ENCODE peak calls at places on chromosome 10, in four cellular contexts. One of them, this sample, is unnamed.

GRCh38 chr10:129594811-129595210 is 127.8 kb downstream of the MGMT start:
- DNase-seq in tibial nerve: no peak
- DNase-seq in Peyer's patch: no peak
- DNase-seq in endodermal cell: peak
- DNase-seq in this sample: no peak

GRCh38 chr10:56934515-56934914 is 573.5 kb upstream of the ZWINT start:
- DNase-seq in tibial nerve: no peak
- DNase-seq in Peyer's patch: no peak
- DNase-seq in endodermal cell: no peak
- DNase-seq in this sample: no peak

GRCh38 chr10:33258951-33259350 is 75.5 kb downstream of the NRP1 start:
- DNase-seq in tibial nerve: no peak
- DNase-seq in Peyer's patch: no peak
- DNase-seq in endodermal cell: peak
- DNase-seq in this sample: no peak

GRCh38 chr10:92681306-92681823 is 8.4 kb upstream of the HHEX start:
- DNase-seq in tibial nerve: no peak
- DNase-seq in Peyer's patch: no peak
- DNase-seq in endodermal cell: no peak
- DNase-seq in this sample: no peak

GRCh38 chr10:2986341-2986933 is 80.9 kb upstream of the PFKP start:
- DNase-seq in tibial nerve: no peak
- DNase-seq in Peyer's patch: peak
- DNase-seq in endodermal cell: no peak
- DNase-seq in this sample: no peak

GRCh38 chr10:109689785-109690184 is 233.5 kb downstream of the XPNPEP1 start:
- DNase-seq in tibial nerve: no peak
- DNase-seq in Peyer's patch: no peak
- DNase-seq in endodermal cell: no peak
- DNase-seq in this sample: no peak

GRCh38 chr10:113625461-113626186 is 38.2 kb downstream of the NRAP start:
- DNase-seq in tibial nerve: no peak
- DNase-seq in Peyer's patch: no peak
- DNase-seq in endodermal cell: peak
- DNase-seq in this sample: no peak

GRCh38 chr10:63976538-63976937 is 455.3 kb downstream of the REEP3 start:
- DNase-seq in tibial nerve: peak
- DNase-seq in Peyer's patch: no peak
- DNase-seq in endodermal cell: peak
- DNase-seq in this sample: peak

GRCh38 chr10:33132626-33133025 is 174.6 kb upstream of the ITGB1 start:
- DNase-seq in tibial nerve: no peak
- DNase-seq in Peyer's patch: no peak
- DNase-seq in endodermal cell: peak
- DNase-seq in this sample: peak

GRCh38 chr10:104639595-104640338 is 1.3 kb upstream of the SORCS3 start:
- DNase-seq in tibial nerve: no peak
- DNase-seq in Peyer's patch: no peak
- DNase-seq in endodermal cell: peak
- DNase-seq in this sample: no peak

GRCh38 chr10:111039522-111039921 is 37.3 kb upstream of the ADRA2A start:
- DNase-seq in tibial nerve: no peak
- DNase-seq in Peyer's patch: no peak
- DNase-seq in endodermal cell: no peak
- DNase-seq in this sample: no peak

GRCh38 chr10:111035542-111035941 is 41.3 kb upstream of the ADRA2A start:
- DNase-seq in tibial nerve: no peak
- DNase-seq in Peyer's patch: no peak
- DNase-seq in endodermal cell: no peak
- DNase-seq in this sample: no peak

GRCh38 chr10:111034598-111035310 is 42.1 kb upstream of the ADRA2A start:
- DNase-seq in tibial nerve: no peak
- DNase-seq in Peyer's patch: no peak
- DNase-seq in endodermal cell: no peak
- DNase-seq in this sample: no peak

GRCh38 chr10:111037868-111038267 is 39.0 kb upstream of the ADRA2A start:
- DNase-seq in tibial nerve: no peak
- DNase-seq in Peyer's patch: no peak
- DNase-seq in endodermal cell: no peak
- DNase-seq in this sample: no peak
- TF ChIP-seq CTCF in tibial nerve: no peak
- TF ChIP-seq CTCF in Peyer's patch: peak
- TF ChIP-seq CTCF in endodermal cell: peak
- TF ChIP-seq CTCF in this sample: peak

DNA sequence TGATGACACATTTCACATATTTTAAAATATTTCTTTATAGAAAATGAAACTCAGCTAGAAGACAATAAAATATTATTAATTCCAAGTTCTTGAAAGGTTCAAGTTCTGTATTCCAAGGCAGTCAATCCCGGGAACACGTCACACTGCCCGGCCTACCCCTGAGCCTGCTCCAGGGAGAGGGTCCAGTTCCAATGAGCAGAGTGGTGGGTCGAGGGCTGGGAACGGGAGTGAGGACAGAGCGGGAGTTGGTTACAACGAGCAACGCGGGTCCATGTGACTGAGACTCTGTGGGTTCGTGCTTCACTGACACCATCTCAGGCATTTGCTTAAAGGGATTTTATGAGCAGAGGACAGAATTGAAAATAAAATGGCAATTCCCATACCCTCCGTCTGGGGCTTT is 209.4 kb downstream of the TCERG1L start:
- DNase-seq in tibial nerve: no peak
- DNase-seq in Peyer's patch: no peak
- DNase-seq in endodermal cell: no peak
- DNase-seq in this sample: no peak
- H3K4me3 ChIP-seq in tibial nerve: no peak
- H3K4me3 ChIP-seq in Peyer's patch: no peak
- H3K4me3 ChIP-seq in endodermal cell: no peak
- H3K4me3 ChIP-seq in this sample: no peak

GRCh38 chr10:29482591-29483421 is 152.0 kb downstream of the SVIL start:
- DNase-seq in tibial nerve: no peak
- DNase-seq in Peyer's patch: no peak
- DNase-seq in endodermal cell: peak
- DNase-seq in this sample: peak
- TF ChIP-seq CTCF in tibial nerve: no peak
- TF ChIP-seq CTCF in Peyer's patch: no peak
- TF ChIP-seq CTCF in endodermal cell: peak
- TF ChIP-seq CTCF in this sample: no peak

GRCh38 chr10:60299390-60299778 is 90.3 kb downstream of the ANK3 start:
- DNase-seq in tibial nerve: no peak
- DNase-seq in Peyer's patch: no peak
- DNase-seq in endodermal cell: no peak
- DNase-seq in this sample: no peak

GRCh38 chr10:60296073-60296472 is 93.6 kb downstream of the ANK3 start:
- DNase-seq in tibial nerve: no peak
- DNase-seq in Peyer's patch: no peak
- DNase-seq in endodermal cell: no peak
- DNase-seq in this sample: no peak

GRCh38 chr10:60303778-60304177 is 85.9 kb downstream of the ANK3 start:
- DNase-seq in tibial nerve: no peak
- DNase-seq in Peyer's patch: no peak
- DNase-seq in endodermal cell: no peak
- DNase-seq in this sample: no peak

GRCh38 chr10:60298408-60299389 is 91.0 kb downstream of the ANK3 start:
- DNase-seq in tibial nerve: no peak
- DNase-seq in Peyer's patch: no peak
- DNase-seq in endodermal cell: no peak
- DNase-seq in this sample: no peak

DNA sequence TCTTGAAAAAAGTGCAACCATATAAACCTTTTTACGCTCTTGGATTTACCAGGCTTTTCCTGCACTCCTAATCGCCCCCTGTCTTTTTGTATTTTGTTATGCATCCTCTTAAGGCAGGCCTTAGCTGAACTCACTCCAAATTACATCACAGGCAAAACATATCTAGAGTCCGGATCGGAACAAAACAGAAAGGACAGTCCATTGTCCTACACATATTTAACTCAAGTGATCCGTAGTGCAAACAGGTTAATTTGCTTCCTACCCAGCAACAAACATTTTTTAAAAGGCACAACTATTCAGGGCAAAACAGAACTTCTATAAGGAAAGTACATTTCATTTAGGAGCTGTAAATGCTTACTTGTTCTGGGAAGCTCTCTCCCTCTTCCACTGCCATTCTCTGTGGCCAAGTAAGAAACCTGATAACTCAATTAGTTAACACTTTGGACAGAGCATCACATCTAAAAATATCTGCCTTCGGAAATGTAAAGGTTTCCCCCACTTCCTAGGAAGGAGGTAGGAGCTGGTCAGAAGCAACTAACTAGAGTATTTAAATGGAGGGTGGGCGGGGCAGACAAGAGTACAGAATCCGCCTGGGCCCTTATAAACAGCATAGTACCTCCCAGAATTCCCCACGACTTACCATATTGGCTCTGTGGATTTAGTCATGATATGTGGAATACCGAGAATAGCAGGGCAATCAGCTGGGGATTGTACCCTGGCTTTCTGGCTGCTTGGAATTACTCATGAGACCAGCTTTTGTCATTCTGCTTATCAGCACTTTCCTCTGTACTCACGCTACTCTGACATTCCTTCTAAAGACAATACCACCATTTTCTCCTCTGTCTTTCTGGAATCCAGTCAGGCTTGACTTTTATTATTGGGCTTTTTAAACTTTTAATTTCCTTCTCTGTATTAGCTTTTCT is 89.5 kb downstream of the ANK3 start:
- DNase-seq in tibial nerve: no peak
- DNase-seq in Peyer's patch: no peak
- DNase-seq in endodermal cell: peak
- DNase-seq in this sample: no peak
- H3K4me3 ChIP-seq in tibial nerve: peak
- H3K4me3 ChIP-seq in Peyer's patch: no peak
- H3K4me3 ChIP-seq in endodermal cell: peak
- H3K4me3 ChIP-seq in this sample: no peak

DNA sequence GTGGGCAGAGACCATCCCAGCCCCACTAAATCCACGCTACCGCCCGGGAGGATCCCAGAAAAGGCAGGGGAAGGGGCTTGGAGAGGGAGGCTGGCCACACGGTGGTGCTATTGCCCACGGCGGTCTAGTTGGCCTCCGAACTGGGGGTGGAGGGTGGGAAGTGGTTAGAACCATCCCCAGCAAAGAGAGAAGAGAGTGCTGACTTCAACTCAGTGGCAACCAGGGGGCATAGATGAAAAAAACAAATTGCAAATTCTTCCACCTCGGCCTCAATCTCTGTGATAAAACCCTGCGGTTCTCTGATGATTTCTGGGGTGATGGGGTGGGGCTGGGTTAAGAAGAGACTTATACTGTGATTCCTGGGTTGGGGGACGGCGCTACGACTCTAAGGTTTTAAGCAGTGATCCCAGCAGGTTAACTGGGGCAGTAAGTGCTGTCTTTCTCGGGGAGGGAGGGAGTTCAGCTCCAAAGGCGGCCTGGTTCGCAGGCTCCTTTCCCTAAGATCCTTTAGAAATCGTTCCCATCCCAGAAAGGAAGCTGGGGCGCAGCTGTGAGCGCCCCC is 154.5 kb upstream of the LYZL2 start:
- DNase-seq in tibial nerve: peak
- DNase-seq in Peyer's patch: peak
- DNase-seq in endodermal cell: peak
- DNase-seq in this sample: peak
- TF ChIP-seq CTCF in tibial nerve: peak
- TF ChIP-seq CTCF in Peyer's patch: peak
- TF ChIP-seq CTCF in endodermal cell: peak
- TF ChIP-seq CTCF in this sample: peak

DNA sequence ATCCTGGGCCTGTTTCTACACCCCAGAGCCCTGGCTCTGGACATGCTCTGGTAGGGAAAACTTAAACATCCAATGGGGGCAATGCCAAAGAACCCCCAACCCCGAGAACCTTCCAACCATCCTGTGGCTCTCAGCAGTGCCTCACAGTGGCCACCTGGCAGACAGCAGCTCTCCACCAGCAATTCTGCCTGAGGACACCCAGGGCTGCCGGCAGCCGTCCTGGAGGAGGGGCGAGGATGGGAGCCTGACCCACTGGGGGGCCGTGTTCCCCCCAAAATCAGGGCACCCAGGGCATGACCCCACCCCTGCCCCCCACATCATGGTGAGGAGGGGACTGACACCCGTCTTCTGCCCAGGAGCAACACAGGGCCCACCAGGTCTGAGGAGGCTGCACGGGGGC is 32.7 kb downstream of the DPYSL4 start:
- DNase-seq in tibial nerve: no peak
- DNase-seq in Peyer's patch: no peak
- DNase-seq in endodermal cell: no peak
- DNase-seq in this sample: no peak
- H3K4me3 ChIP-seq in tibial nerve: no peak
- H3K4me3 ChIP-seq in Peyer's patch: no peak
- H3K4me3 ChIP-seq in endodermal cell: no peak
- H3K4me3 ChIP-seq in this sample: no peak

This sample was measured in GM12865.